ENCODE peak calls at places on chromosome 1, in five cellular contexts. T is type B pancreatic cell, H is AG09309, A is IMR-90, Z is A549. I is an unnamed sample.

GRCh38 chr1:226912587-226913176 is 27.4 kb upstream of the COQ8A start:
- DNase-seq in T (no peak), H (no peak), A (peak; percentile 6), Z (peak; percentile 44), I (peak; percentile 25)

GRCh38 chr1:203089001-203089650 is 3.3 kb upstream of the MYOG start:
- DNase-seq in T (peak; percentile 16), H (no peak), A (no peak), Z (no peak), I (peak; percentile 82)

GRCh38 chr1:44108241-44108640 is 10.4 kb upstream of the KLF17 start:
- DNase-seq in T (no peak), H (peak; percentile 13), A (peak; percentile 67), Z (no peak), I (peak; percentile 11)

GRCh38 chr1:10588640-10589039 is 113.9 kb downstream of the PEX14 start:
- DNase-seq in T (no peak), H (no peak), A (no peak), Z (no peak), I (no peak)

GRCh38 chr1:43329995-43330751 is 7.4 kb upstream of the MPL start:
- DNase-seq in T (no peak), H (no peak), A (peak; percentile 87), Z (no peak), I (no peak)

GRCh38 chr1:3530086-3530930 is 75.8 kb downstream of the ARHGEF16 start:
- DNase-seq in T (no peak), H (no peak), A (no peak), Z (no peak), I (peak; percentile 33)

GRCh38 chr1:115977481-115978258 is 1.4 kb downstream of the SLC22A15 start:
- DNase-seq in T (no peak), H (peak; percentile 97), A (no peak), Z (peak; percentile 49), I (peak; percentile 88)

GRCh38 chr1:105485207-105485606 is 1571.3 kb upstream of the PRMT6 start:
- DNase-seq in T (no peak), H (peak; percentile 18), A (peak; percentile 58), Z (no peak), I (peak; percentile 21)

GRCh38 chr1:109877320-109877771 is 33.3 kb upstream of the CSF1 start:
- DNase-seq in T (no peak), H (peak; percentile 86), A (peak; percentile 94), Z (peak; percentile 86), I (peak; percentile 35)

GRCh38 chr1:20634065-20634593 is 871 bp downstream of the PINK1 start:
- DNase-seq in T (no peak), H (no peak), A (no peak), Z (no peak), I (peak; percentile 22)

GRCh38 chr1:235279627-235280194 is 48.3 kb downstream of the ARID4B start:
- DNase-seq in T (no peak), H (no peak), A (no peak), Z (no peak), I (no peak)

GRCh38 chr1:35030338-35031102 is 1.2 kb downstream of the ZMYM6 start:
- DNase-seq in T (no peak), H (no peak), A (no peak), Z (no peak), I (no peak)

GRCh38 chr1:114032271-114033218 is 53.3 kb downstream of the OLFML3 start:
- DNase-seq in T (no peak), H (no peak), A (peak; percentile 87), Z (peak; percentile 29), I (peak; percentile 91)

GRCh38 chr1:29672416-29672815 is 436.1 kb downstream of the PTPRU start:
- DNase-seq in T (no peak), H (no peak), A (no peak), Z (no peak), I (no peak)

GRCh38 chr1:11054181-11054580 is 5.6 kb downstream of the SRM start:
- DNase-seq in T (no peak), H (no peak), A (no peak), Z (no peak), I (no peak)

GRCh38 chr1:27027575-27028250 is 15.1 kb upstream of the TENT5B start:
- DNase-seq in T (no peak), H (no peak), A (no peak), Z (no peak), I (no peak)

GRCh38 chr1:40413527-40414252 is 36.6 kb upstream of the ZFP69B start:
- DNase-seq in T (no peak), H (no peak), A (no peak), Z (no peak), I (no peak)

GRCh38 chr1:230160957-230161771 is 94.1 kb downstream of the GALNT2 start:
- DNase-seq in T (no peak), H (no peak), A (peak; percentile 46), Z (no peak), I (no peak)

GRCh38 chr1:234706199-234706598 is 96.2 kb upstream of the IRF2BP2 start:
- DNase-seq in T (no peak), H (no peak), A (no peak), Z (no peak), I (no peak)

GRCh38 chr1:23718482-23718881 is 24.8 kb upstream of the ELOA start:
- DNase-seq in T (no peak), H (no peak), A (peak; percentile 50), Z (peak; percentile 71), I (peak; percentile 20)

GRCh38 chr1:162561616-162562451 is at the start of gene UAP1:
- DNase-seq in T (no peak), H (no peak), A (no peak), Z (no peak), I (no peak)

GRCh38 chr1:156912310-156912709 is 8.1 kb upstream of the LRRC71 start:
- DNase-seq in T (no peak), H (no peak), A (no peak), Z (no peak), I (no peak)

GRCh38 chr1:53909946-53910345 is 16.0 kb downstream of the DIO1 start:
- DNase-seq in T (no peak), H (no peak), A (peak; percentile 21), Z (no peak), I (no peak)

GRCh38 chr1:55352080-55352800 is 137.1 kb upstream of the USP24 start:
- DNase-seq in T (no peak), H (no peak), A (no peak), Z (no peak), I (no peak)

GRCh38 chr1:209850342-209850979 is 22.7 kb downstream of the UTP25 start:
- DNase-seq in T (no peak), H (no peak), A (peak; percentile 45), Z (peak; percentile 55), I (peak; percentile 44)

GRCh38 chr1:231581859-231582258 is 44.7 kb upstream of the DISC1 start:
- DNase-seq in T (no peak), H (no peak), A (no peak), Z (no peak), I (no peak)

GRCh38 chr1:239802275-239802674 is 289.4 kb upstream of the FMN2 start:
- DNase-seq in T (no peak), H (no peak), A (no peak), Z (no peak), I (no peak)

GRCh38 chr1:98133151-98133550 is 212.3 kb upstream of the DPYD start:
- DNase-seq in T (no peak), H (no peak), A (no peak), Z (no peak), I (no peak)

GRCh38 chr1:179867493-179868330 is 9.9 kb downstream of the TOR1AIP2 start:
- DNase-seq in T (no peak), H (no peak), A (peak; percentile 50), Z (peak; percentile 54), I (no peak)

GRCh38 chr1:8398086-8398485 is 80.2 kb downstream of the SLC45A1 start:
- DNase-seq in T (no peak), H (no peak), A (no peak), Z (no peak), I (no peak)

GRCh38 chr1:204532832-204533231 is 16.6 kb downstream of the MDM4 start:
- DNase-seq in T (no peak), H (no peak), A (no peak), Z (no peak), I (no peak)

GRCh38 chr1:204528241-204528640 is 12.0 kb downstream of the MDM4 start:
- DNase-seq in T (no peak), H (no peak), A (no peak), Z (no peak), I (no peak)

GRCh38 chr1:204528677-204529076 is 12.5 kb downstream of the MDM4 start:
- DNase-seq in T (no peak), H (no peak), A (no peak), Z (no peak), I (no peak)

GRCh38 chr1:204530932-204531331 is 14.7 kb downstream of the MDM4 start:
- DNase-seq in T (no peak), H (no peak), A (peak; percentile 12), Z (no peak), I (no peak)

GRCh38 chr1:204529371-204529895 is 13.2 kb downstream of the MDM4 start:
- DNase-seq in T (no peak), H (no peak), A (no peak), Z (no peak), I (no peak)
- TF ChIP-seq CTCF in T (peak; percentile 26), H (no peak), A (no peak), Z (no peak), I (no peak)

DNA sequence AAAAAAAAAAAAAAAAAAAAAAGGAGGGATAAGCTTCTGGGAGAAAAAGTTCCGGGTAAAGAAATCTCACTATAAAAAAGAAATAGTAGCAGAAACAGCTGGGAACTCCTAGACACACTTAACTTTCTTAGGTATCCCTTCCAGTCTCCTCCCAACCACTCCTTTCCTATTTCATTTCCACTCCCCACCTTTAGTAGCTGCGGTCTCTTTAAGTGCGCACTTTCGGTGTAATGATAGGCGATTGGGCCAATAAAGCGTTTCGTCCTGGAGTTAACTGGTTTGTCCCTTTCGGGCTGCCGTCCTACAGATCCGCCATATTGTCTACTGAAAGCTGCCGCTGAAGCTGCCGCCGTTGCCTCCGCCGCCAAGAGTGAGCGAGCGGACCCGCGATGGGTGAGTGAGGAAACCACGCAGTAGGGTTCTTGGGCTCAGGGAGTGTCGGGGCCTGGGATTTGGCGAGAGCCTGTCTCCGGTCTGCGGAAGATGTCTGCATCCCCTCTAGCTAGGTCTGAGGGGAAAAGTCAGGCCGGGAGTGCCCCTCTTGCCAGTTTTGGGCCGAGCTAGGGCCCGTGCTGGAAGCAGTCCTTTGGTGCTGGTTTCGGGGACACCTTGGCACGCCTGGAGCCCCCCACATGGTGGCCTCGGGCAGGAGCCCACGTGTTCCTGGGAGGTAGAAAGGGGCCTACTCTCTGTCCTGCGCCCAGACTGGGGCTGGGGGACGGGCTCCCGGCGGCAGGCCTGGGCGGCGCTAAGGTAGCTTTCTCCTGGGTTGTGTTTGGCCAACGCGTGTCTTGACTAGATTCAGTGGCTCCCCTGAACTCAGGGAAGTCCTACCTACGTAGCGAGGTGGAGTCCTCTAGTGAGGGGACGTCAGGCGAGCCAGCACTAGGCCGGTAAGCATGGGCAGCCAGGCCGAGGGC is at the start of gene KPNA6:
- DNase-seq in T (peak; percentile 90), H (peak; percentile 93), A (peak; percentile 98), Z (peak; percentile 96), I (peak; percentile 94)
- TF ChIP-seq CTCF in T (no peak), H (no peak), A (no peak), Z (no peak), I (no peak)

GRCh38 chr1:47785561-47786271 is 211.5 kb downstream of the TRABD2B start:
- DNase-seq in T (no peak), H (no peak), A (no peak), Z (peak; percentile 20), I (no peak)
- TF ChIP-seq CTCF in T (peak; percentile 40), H (no peak), A (no peak), Z (no peak), I (peak; percentile 52)

DNA sequence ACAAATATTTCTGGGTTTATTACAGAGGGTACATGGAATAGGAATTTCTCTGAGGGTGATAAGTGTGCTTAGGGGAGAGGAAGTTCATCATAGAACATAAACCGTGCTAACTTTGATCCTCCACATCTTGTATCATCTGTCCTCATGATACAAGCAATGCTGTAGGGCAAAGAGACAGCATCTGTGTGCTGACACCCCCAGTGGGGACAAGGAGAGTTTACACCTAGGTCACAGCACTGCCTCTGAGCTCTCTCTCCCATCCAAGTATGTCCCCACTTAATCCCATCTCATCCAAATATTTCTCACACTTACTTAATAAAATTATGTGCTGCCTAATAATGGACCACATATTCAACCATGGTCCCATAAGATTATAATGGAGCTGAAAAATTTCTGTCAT is 4.3 kb upstream of the TEDDM1 start:
- DNase-seq in T (no peak), H (no peak), A (no peak), Z (no peak), I (no peak)
- TF ChIP-seq CTCF in T (no peak), H (no peak), A (no peak), Z (no peak), I (peak; percentile 12)

I was measured in foreskin keratinocyte.